ENCODE peak calls at places on chromosome 9, in ten cellular contexts. L is bronchial epithelial cell, J is fibroblast of lung, F is Calu3, M is fibroblast of villous mesenchyme, O is chondrocyte, I is heart right ventricle, R is esophagus squamous epithelium, Z is astrocyte, T is cardiac fibroblast. Q is an unnamed sample.
A peak's percentile ranks its signal among the peaks of the same experiment; 100 is the strongest.

GRCh38 chr9:75889577-75889976 is 896 bp upstream of the PCSK5 start:
- DNase-seq in I (no peak), J (no peak), F (no peak), R (no peak), O (no peak), M (no peak), Z (no peak), T (no peak), L (no peak), Q (no peak)

GRCh38 chr9:129078691-129079503 is 2.0 kb upstream of the DOLPP1 start:
- DNase-seq in I (no peak), F (no peak), L (no peak), M (no peak), J (no peak), O (peak; percentile 52), T (no peak), Z (no peak), R (no peak), Q (no peak)

GRCh38 chr9:15355669-15356068 is 48.7 kb upstream of the TTC39B start:
- DNase-seq in Z (no peak), I (no peak), T (no peak), F (no peak), J (no peak), M (no peak), L (no peak), R (no peak), O (no peak), Q (no peak)

GRCh38 chr9:99210572-99210971 is 11.2 kb downstream of the ALG2 start:
- DNase-seq in M (no peak), R (no peak), F (no peak), O (no peak), T (no peak), J (no peak), Z (no peak), I (no peak), L (no peak), Q (no peak)

GRCh38 chr9:107648153-107648716 is 158.7 kb upstream of the KLF4 start:
- DNase-seq in I (no peak), Z (peak; percentile 31), J (peak; percentile 37), O (no peak), F (no peak), L (no peak), M (no peak), T (no peak), R (no peak), Q (peak; percentile 60)

GRCh38 chr9:4837768-4838546 is 45.2 kb downstream of the RCL1 start:
- DNase-seq in Z (peak; percentile 97), L (no peak), T (peak; percentile 93), F (no peak), O (no peak), J (peak; percentile 96), M (peak; percentile 90), I (no peak), R (no peak), Q (peak; percentile 98)

GRCh38 chr9:92242115-92242778 is 51.2 kb downstream of the IARS1 start:
- DNase-seq in L (peak; percentile 5), R (no peak), M (peak; percentile 71), J (peak; percentile 82), I (no peak), Z (peak; percentile 78), F (no peak), O (no peak), T (peak; percentile 93), Q (peak; percentile 61)

GRCh38 chr9:79623799-79624721 is 52.3 kb downstream of the TLE4 start:
- DNase-seq in L (peak; percentile 96), T (peak; percentile 42), R (peak; percentile 2), M (peak; percentile 17), F (no peak), J (no peak), I (peak; percentile 19), Z (no peak), O (no peak), Q (no peak)

GRCh38 chr9:99720455-99721050 is 101.1 kb upstream of the NR4A3 start:
- DNase-seq in I (no peak), R (no peak), Z (peak; percentile 2), L (no peak), O (no peak), J (peak; percentile 13), F (no peak), T (peak; percentile 19), M (peak; percentile 20), Q (peak; percentile 63)

GRCh38 chr9:18692240-18692639 is 218.3 kb downstream of the ADAMTSL1 start:
- DNase-seq in F (no peak), J (no peak), R (no peak), L (no peak), I (no peak), T (no peak), M (no peak), O (no peak), Z (no peak), Q (no peak)

GRCh38 chr9:131062979-131063378 is 33.4 kb upstream of the AIF1L start:
- DNase-seq in I (no peak), L (no peak), M (no peak), J (no peak), R (no peak), O (no peak), T (no peak), F (no peak), Z (no peak), Q (no peak)

GRCh38 chr9:96279927-96280326 is 22.0 kb downstream of the HSD17B3 start:
- DNase-seq in J (no peak), L (peak; percentile 70), I (no peak), M (no peak), O (no peak), F (peak; percentile 35), T (no peak), R (no peak), Z (no peak), Q (no peak)

GRCh38 chr9:16121168-16121567 is 568.3 kb downstream of the CCDC171 start:
- DNase-seq in O (no peak), T (no peak), M (no peak), F (no peak), I (no peak), L (no peak), R (no peak), J (no peak), Z (no peak), Q (no peak)

GRCh38 chr9:99050292-99050911 is 54.5 kb upstream of the TGFBR1 start:
- DNase-seq in Z (peak; percentile 58), L (peak; percentile 74), F (no peak), O (no peak), J (peak; percentile 67), I (no peak), R (no peak), T (peak; percentile 37), M (peak; percentile 54), Q (no peak)

GRCh38 chr9:121984726-121985402 is 108.2 kb downstream of the TTLL11 start:
- DNase-seq in J (peak; percentile 91), R (no peak), F (no peak), O (no peak), L (peak; percentile 74), T (peak; percentile 85), Z (peak; percentile 92), I (no peak), M (peak; percentile 67), Q (peak; percentile 94)

GRCh38 chr9:84327184-84327583 is 13.4 kb downstream of the SLC28A3 start:
- DNase-seq in F (no peak), J (peak; percentile 14), Z (no peak), I (no peak), T (peak; percentile 45), R (no peak), L (no peak), O (no peak), M (no peak), Q (no peak)
- TF ChIP-seq CTCF in F (no peak), J (no peak), Z (no peak), I (no peak), T (no peak), R (no peak), L (no peak), O (no peak), M (no peak), Q (no peak)

DNA sequence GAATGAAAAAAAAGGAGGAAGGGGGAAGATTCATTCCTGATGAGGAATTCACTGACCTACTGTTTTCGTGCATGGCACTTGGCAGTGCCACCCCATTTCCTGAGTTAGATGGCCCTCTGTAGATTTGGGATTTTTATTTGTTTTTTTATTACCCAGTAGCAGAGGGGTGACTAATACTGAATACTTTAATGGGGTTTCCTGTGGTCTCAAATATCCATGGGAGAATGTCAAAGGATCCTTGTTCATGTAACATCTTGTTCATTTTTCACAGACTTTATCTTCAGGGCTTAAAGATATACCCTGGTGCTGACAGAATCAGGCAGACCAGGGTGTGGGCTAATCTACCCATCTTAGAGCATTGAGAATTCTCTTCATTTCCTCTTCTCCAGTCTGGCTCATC is 93.0 kb downstream of the MAMDC2 start:
- DNase-seq in Z (peak; percentile 60), R (no peak), O (no peak), M (peak; percentile 77), J (peak; percentile 62), T (peak; percentile 60), F (no peak), L (peak; percentile 86), I (no peak), Q (peak; percentile 54)
- TF ChIP-seq CTCF in Z (no peak), R (no peak), O (no peak), M (no peak), J (no peak), T (no peak), F (no peak), L (no peak), I (no peak), Q (no peak)

DNA sequence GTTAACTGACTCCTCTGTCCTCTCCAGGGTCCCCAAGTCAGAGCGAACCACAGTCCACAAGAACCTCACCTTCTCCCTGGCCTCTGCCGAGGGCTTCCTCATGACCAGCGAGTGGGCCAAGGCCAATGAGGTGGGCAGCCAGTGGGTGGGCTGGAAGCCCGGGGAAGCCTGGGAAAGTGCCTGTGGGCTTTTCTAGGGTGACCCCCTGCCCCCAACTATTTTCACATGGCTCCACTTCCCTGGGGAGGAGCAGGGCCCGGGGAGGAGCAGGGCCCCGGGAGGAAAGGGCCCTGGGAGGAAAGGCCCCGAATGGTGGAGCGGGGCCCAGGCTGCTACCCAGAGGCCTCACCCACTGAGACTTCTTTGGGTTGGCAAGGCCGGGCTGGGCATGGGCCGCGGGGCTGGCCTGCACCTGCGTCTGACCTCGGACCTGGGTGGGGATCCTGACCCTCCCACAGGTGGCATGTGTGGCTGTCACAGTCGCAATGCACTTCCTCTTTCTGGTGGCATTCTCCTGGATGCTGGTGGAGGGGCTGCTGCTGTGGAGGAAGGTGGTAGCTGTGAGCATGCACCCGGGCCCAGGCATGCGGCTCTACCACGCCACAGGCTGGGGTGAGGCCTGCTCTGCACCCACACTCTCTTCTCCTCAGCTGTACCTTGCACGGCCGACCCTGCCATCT is 17.9 kb downstream of the ADGRD2 start:
- DNase-seq in T (no peak), I (no peak), Z (no peak), L (no peak), O (peak; percentile 80), M (no peak), F (no peak), J (no peak), R (no peak), Q (no peak)
- TF ChIP-seq CTCF in T (no peak), I (no peak), Z (no peak), L (no peak), O (no peak), M (no peak), F (no peak), J (no peak), R (no peak), Q (no peak)

DNA sequence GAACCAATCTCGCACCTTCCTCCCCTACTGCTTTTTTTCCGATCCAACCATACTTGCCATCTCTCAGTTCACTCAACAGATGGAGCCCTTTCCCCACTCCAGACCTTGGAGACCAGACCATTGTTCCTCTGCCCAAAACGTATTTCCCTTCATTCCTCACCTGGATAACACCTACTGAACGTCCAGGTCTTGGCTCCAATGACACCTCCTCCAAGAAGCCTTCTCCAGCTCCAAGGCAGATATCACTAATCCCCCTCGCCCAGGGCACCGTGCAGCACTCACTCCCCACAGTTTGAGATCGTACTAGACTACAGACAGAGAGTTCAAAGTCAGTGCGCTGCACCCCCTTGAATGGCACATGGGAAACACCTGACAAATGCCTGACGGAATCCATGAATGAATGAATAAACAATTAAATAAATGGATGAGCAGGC is 47.1 kb upstream of the AKNA start:
- DNase-seq in L (peak; percentile 52), F (peak; percentile 34), I (no peak), M (peak; percentile 26), J (peak; percentile 23), R (no peak), T (peak; percentile 56), Z (no peak), O (no peak), Q (peak; percentile 31)
- TF ChIP-seq CTCF in L (peak; percentile 82), F (peak; percentile 33), I (peak; percentile 46), M (peak; percentile 68), J (peak; percentile 76), R (no peak), T (peak; percentile 74), Z (peak; percentile 62), O (peak; percentile 83), Q (peak; percentile 79)